ENCODE peak calls at places on chromosomes 6 and 20, in eight cellular contexts. Y is GM23338, C is OCI-LY7, S is hepatocyte, Z is PC-3, W is GM23248, M is Karpas-422, H is HCT116. X is an unnamed sample. For H3K9me2, the result is how much of the 10 kb centered on the place peaks cover.

GRCh38 chr20:45061244-45061643 is 39.7 kb downstream of the KCNS1 start:
- DNase-seq in W (peak), M (no peak), Z (peak), S (no peak), H (peak), Y (no peak), C (no peak), X (no peak)

GRCh38 chr6:139508023-139508422 is 133.6 kb upstream of the CITED2 start:
- DNase-seq in H (no peak), S (no peak), W (peak), Z (no peak), Y (no peak), C (no peak), M (no peak), X (no peak)

GRCh38 chr6:75206338-75207210 is 721 bp upstream of the COL12A1 start:
- DNase-seq in Y (peak), S (peak), C (no peak), H (no peak), M (no peak), W (peak), Z (no peak), X (no peak)

GRCh38 chr20:1509237-1509636 is 18.0 kb upstream of the SIRPB2 start:
- DNase-seq in W (peak), H (peak), Z (peak), M (peak), Y (peak), S (peak), C (peak), X (peak)

GRCh38 chr6:46221221-46221793 is 50.5 kb upstream of the ENPP5 start:
- DNase-seq in Z (peak), S (peak), Y (peak), C (peak), M (peak), W (peak), H (peak), X (peak)

GRCh38 chr6:1856381-1856780 is 246.7 kb downstream of the FOXC1 start:
- DNase-seq in C (peak), Y (no peak), H (no peak), Z (no peak), S (peak), W (peak), M (peak), X (peak)

GRCh38 chr6:167304912-167305311 is 13.8 kb downstream of the UNC93A start:
- DNase-seq in M (no peak), C (no peak), W (no peak), Y (no peak), Z (no peak), H (no peak), S (no peak), X (no peak)

GRCh38 chr6:52537001-52537753 is 39.7 kb downstream of the TRAM2 start:
- DNase-seq in W (peak), C (peak), Z (no peak), M (no peak), S (no peak), Y (no peak), H (no peak), X (peak)

GRCh38 chr20:51636123-51636522 is 93.6 kb upstream of the NFATC2 start:
- DNase-seq in Z (peak), W (no peak), S (no peak), M (no peak), C (no peak), H (peak), Y (no peak), X (no peak)

GRCh38 chr6:75563032-75563431 is 38.6 kb upstream of the SENP6 start:
- DNase-seq in M (peak), S (peak), Y (peak), W (peak), H (peak), C (peak), Z (peak), X (peak)

GRCh38 chr6:108549241-108549640 is 11.5 kb upstream of the FOXO3 start:
- DNase-seq in H (no peak), M (no peak), W (no peak), Y (no peak), S (no peak), Z (no peak), C (no peak), X (no peak)
- H2AFZ ChIP-seq in H (no peak), M (no peak), W (no peak), Y (no peak), S (no peak), Z (no peak), C (no peak), X (no peak)

GRCh38 chr6:5998236-5998635 is 8.5 kb downstream of the NRN1 start:
- DNase-seq in S (no peak), H (no peak), W (peak), Z (no peak), M (no peak), C (no peak), Y (no peak), X (no peak)
- H3K9me2 ChIP-seq in S (under half), H (under half), W (under half), Z (under half), M (under half), C (under half), Y (under half), X (under half)

GRCh38 chr6:85112540-85112939 is 337.3 kb upstream of the NT5E start:
- DNase-seq in C (no peak), W (no peak), Y (no peak), Z (no peak), S (no peak), M (no peak), H (no peak), X (no peak)

GRCh38 chr6:85111481-85112001 is 338.3 kb upstream of the NT5E start:
- DNase-seq in W (peak), Y (no peak), S (peak), H (no peak), C (no peak), Z (no peak), M (no peak), X (no peak)

GRCh38 chr6:85114583-85114939 is 335.3 kb upstream of the NT5E start:
- DNase-seq in Y (no peak), C (no peak), M (no peak), W (no peak), Z (no peak), S (no peak), H (no peak), X (no peak)

GRCh38 chr6:85113934-85114582 is 335.8 kb upstream of the NT5E start:
- DNase-seq in H (no peak), M (no peak), W (peak), Y (no peak), S (no peak), C (no peak), Z (no peak), X (no peak)

DNA sequence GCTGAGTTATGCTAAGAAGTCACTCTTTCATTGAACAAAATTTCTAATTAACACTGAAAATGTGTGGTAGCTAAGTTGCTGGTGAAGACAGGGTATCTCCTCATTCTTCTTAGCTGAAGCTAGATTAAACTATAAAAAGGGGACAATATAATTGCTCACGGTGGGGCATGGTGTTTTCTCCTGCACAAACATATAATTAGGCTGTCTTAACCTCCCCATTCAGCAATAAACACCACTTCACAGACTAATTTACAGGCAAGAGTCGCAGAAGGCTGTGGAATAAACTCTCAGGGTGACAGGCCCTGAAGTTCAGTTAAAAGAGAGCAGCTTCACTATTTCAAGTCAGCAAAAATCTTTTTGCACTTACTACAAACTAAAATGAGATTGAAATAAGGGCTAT is 338.9 kb upstream of the NT5E start:
- DNase-seq in M (no peak), W (no peak), Z (no peak), S (no peak), C (no peak), H (no peak), Y (no peak), X (no peak)
- H3K4me3 ChIP-seq in M (no peak), W (no peak), Z (no peak), S (no peak), C (no peak), H (no peak), Y (no peak), X (no peak)

GRCh38 chr6:36720251-36721141 is 22.9 kb downstream of the RAB44 start:
- DNase-seq in C (peak), S (no peak), Z (no peak), H (no peak), W (no peak), Y (no peak), M (no peak), X (no peak)
- H2AFZ ChIP-seq in C (peak), S (no peak), Z (no peak), H (no peak), W (no peak), Y (no peak), M (no peak), X (no peak)

GRCh38 chr6:43849844-43850243 is 79.8 kb downstream of the VEGFA start:
- DNase-seq in Z (no peak), W (no peak), M (no peak), S (no peak), Y (no peak), H (no peak), C (no peak), X (no peak)
- H3K9me2 ChIP-seq in Z (under half), W (under half), M (under half), S (under half), Y (under half), H (under half), C (under half), X (under half)

DNA sequence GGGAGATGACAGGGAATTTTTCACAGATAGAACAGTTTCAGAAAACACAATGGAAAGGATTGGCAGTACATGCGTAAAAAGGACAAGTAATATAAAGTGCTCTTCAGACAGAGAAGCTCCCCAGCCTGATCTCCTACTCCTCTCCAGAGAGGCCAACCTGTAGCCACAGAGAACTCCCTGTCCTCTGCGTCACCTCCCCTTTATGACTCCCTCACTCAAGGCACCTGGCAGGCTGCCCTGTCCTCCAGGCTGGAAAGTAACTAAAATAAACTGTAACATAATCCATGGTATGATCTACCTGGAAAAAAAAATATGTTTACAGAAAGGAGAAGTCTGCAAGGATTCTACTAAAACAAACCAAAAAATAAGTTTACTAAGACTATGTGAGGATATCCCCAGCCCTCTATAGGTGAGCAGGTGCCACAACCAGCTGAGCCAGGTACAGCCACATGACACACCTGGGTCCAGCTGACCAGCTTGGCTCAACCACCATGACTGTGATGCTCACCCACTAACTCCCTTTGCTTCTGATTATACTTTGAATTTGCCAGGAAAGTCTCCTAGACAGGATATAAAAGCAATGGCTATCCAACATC is 29.2 kb downstream of the MBOAT1 start:
- DNase-seq in C (no peak), W (peak), Z (peak), S (peak), M (no peak), Y (no peak), H (no peak), X (no peak)
- H3K4me3 ChIP-seq in C (no peak), W (no peak), Z (no peak), S (no peak), M (no peak), Y (no peak), H (no peak), X (no peak)

GRCh38 chr20:36270744-36271638 is 34.7 kb downstream of the AAR2 start:
- DNase-seq in Y (peak), W (no peak), H (no peak), S (no peak), M (no peak), Z (no peak), C (no peak), X (no peak)
- H2AFZ ChIP-seq in Y (peak), W (no peak), H (no peak), S (no peak), M (no peak), Z (no peak), C (peak), X (no peak)

GRCh38 chr6:128826606-128827005 is 56.3 kb upstream of the LAMA2 start:
- DNase-seq in Y (no peak), M (no peak), W (no peak), Z (no peak), H (no peak), S (no peak), C (no peak), X (no peak)

GRCh38 chr6:128827675-128828464 is 55.1 kb upstream of the LAMA2 start:
- DNase-seq in C (no peak), Y (no peak), S (no peak), W (peak), H (no peak), Z (no peak), M (no peak), X (no peak)

GRCh38 chr6:128821116-128821515 is 61.8 kb upstream of the LAMA2 start:
- DNase-seq in H (no peak), C (no peak), Y (no peak), M (no peak), W (no peak), Z (no peak), S (no peak), X (no peak)

DNA sequence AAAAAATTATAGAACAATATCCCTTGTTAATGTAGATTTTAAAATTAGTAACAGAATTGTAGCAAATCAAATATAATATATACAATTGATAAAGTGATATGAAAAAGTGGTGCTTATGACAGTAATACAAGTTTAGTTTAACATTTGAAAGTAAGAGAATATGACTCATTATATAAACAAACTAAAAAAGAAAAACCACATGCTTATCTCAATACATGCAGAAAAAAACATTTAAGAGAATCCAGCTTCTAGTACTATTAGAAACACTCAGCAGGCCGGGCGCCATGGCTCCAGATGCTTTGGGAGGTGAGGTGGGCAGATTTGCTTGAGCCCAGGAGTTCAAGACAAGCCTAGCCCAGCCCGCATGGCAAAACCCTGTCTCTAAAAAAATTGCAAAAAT is 60.7 kb upstream of the LAMA2 start:
- DNase-seq in H (no peak), C (no peak), Z (no peak), Y (no peak), M (no peak), S (no peak), W (peak), X (no peak)
- H3K9me2 ChIP-seq in H (under half), C (under half), Z (under half), Y (under half), M (under half), S (under half), W (under half), X (under half)